ENCODE peak calls at places on chromosomes 5 and 9, in five cellular contexts. One of them, this sample, is unnamed.

GRCh38 chr5:56522972-56523371 is 289.8 kb upstream of the ANKRD55 start:
- DNase-seq in fibroblast of lung: peak
- DNase-seq in foreskin fibroblast: peak
- DNase-seq in activated CD8-positive, alpha-beta T cell treated with anti-CD3 and anti-CD28 coated beads for 36 hours: no peak
- DNase-seq in ovary: peak
- DNase-seq in this sample: no peak

GRCh38 chr9:136059851-136060670 is 35.0 kb downstream of the NACC2 start:
- DNase-seq in activated CD8-positive, alpha-beta T cell treated with anti-CD3 and anti-CD28 coated beads for 36 hours: no peak
- DNase-seq in foreskin fibroblast: peak
- DNase-seq in ovary: no peak
- DNase-seq in fibroblast of lung: peak
- DNase-seq in this sample: no peak

GRCh38 chr9:79651251-79651795 is 79.6 kb downstream of the TLE4 start:
- DNase-seq in fibroblast of lung: peak
- DNase-seq in foreskin fibroblast: no peak
- DNase-seq in activated CD8-positive, alpha-beta T cell treated with anti-CD3 and anti-CD28 coated beads for 36 hours: no peak
- DNase-seq in ovary: no peak
- DNase-seq in this sample: no peak

GRCh38 chr5:143119301-143119769 is 284.2 kb downstream of the NR3C1 start:
- DNase-seq in fibroblast of lung: no peak
- DNase-seq in activated CD8-positive, alpha-beta T cell treated with anti-CD3 and anti-CD28 coated beads for 36 hours: no peak
- DNase-seq in ovary: no peak
- DNase-seq in foreskin fibroblast: peak
- DNase-seq in this sample: no peak

GRCh38 chr9:111597852-111598729 is 1.4 kb downstream of the PTGR1 start:
- DNase-seq in foreskin fibroblast: peak
- DNase-seq in fibroblast of lung: peak
- DNase-seq in activated CD8-positive, alpha-beta T cell treated with anti-CD3 and anti-CD28 coated beads for 36 hours: peak
- DNase-seq in ovary: peak
- DNase-seq in this sample: peak

GRCh38 chr5:159616967-159617366 is 286.7 kb upstream of the IL12B start:
- DNase-seq in foreskin fibroblast: peak
- DNase-seq in activated CD8-positive, alpha-beta T cell treated with anti-CD3 and anti-CD28 coated beads for 36 hours: no peak
- DNase-seq in fibroblast of lung: peak
- DNase-seq in ovary: no peak
- DNase-seq in this sample: peak

GRCh38 chr5:65482280-65482726 is 583 bp upstream of the ADAMTS6 start:
- DNase-seq in fibroblast of lung: peak
- DNase-seq in activated CD8-positive, alpha-beta T cell treated with anti-CD3 and anti-CD28 coated beads for 36 hours: no peak
- DNase-seq in foreskin fibroblast: peak
- DNase-seq in ovary: no peak
- DNase-seq in this sample: peak

GRCh38 chr9:37913480-37914153 is 9.7 kb upstream of the SLC25A51 start:
- DNase-seq in fibroblast of lung: peak
- DNase-seq in activated CD8-positive, alpha-beta T cell treated with anti-CD3 and anti-CD28 coated beads for 36 hours: peak
- DNase-seq in ovary: peak
- DNase-seq in foreskin fibroblast: peak
- DNase-seq in this sample: peak

GRCh38 chr9:119436261-119436660 is 67.0 kb upstream of the BRINP1 start:
- DNase-seq in ovary: no peak
- DNase-seq in foreskin fibroblast: no peak
- DNase-seq in fibroblast of lung: no peak
- DNase-seq in activated CD8-positive, alpha-beta T cell treated with anti-CD3 and anti-CD28 coated beads for 36 hours: no peak
- DNase-seq in this sample: no peak

GRCh38 chr5:168296687-168297086 is 5.2 kb downstream of the WWC1 start:
- DNase-seq in activated CD8-positive, alpha-beta T cell treated with anti-CD3 and anti-CD28 coated beads for 36 hours: no peak
- DNase-seq in fibroblast of lung: no peak
- DNase-seq in foreskin fibroblast: no peak
- DNase-seq in ovary: no peak
- DNase-seq in this sample: no peak

GRCh38 chr9:80158150-80158549 is 586.4 kb downstream of the TLE4 start:
- DNase-seq in foreskin fibroblast: no peak
- DNase-seq in ovary: no peak
- DNase-seq in activated CD8-positive, alpha-beta T cell treated with anti-CD3 and anti-CD28 coated beads for 36 hours: no peak
- DNase-seq in fibroblast of lung: no peak
- DNase-seq in this sample: no peak

GRCh38 chr9:132027752-132028666 is 51.7 kb downstream of the MED27 start:
- DNase-seq in fibroblast of lung: no peak
- DNase-seq in foreskin fibroblast: no peak
- DNase-seq in ovary: no peak
- DNase-seq in activated CD8-positive, alpha-beta T cell treated with anti-CD3 and anti-CD28 coated beads for 36 hours: no peak
- DNase-seq in this sample: no peak

DNA sequence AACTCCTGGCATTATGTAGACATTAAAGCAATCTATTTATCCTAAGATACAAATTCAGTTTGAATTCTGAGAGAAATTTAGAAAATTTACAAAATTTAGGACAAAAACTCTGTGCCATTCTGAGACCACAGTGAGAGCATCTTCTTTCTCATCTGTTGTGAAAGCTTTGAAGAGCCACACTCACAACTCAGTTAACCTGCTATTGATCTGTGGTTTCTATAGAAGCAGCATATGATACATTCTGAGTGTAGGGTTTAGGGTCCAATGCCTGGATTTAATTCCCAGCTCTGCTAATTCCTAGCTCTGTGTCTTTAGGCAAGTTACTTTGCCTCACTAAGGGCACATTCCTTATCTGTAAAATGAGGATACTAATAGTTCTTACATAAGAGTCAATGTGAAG is 21.6 kb downstream of the CAST start:
- DNase-seq in foreskin fibroblast: no peak
- DNase-seq in fibroblast of lung: no peak
- DNase-seq in activated CD8-positive, alpha-beta T cell treated with anti-CD3 and anti-CD28 coated beads for 36 hours: no peak
- DNase-seq in ovary: no peak
- DNase-seq in this sample: no peak
- TF ChIP-seq CTCF in foreskin fibroblast: no peak
- TF ChIP-seq CTCF in fibroblast of lung: no peak
- TF ChIP-seq CTCF in activated CD8-positive, alpha-beta T cell treated with anti-CD3 and anti-CD28 coated beads for 36 hours: no peak
- TF ChIP-seq CTCF in ovary: no peak
- TF ChIP-seq CTCF in this sample: no peak

GRCh38 chr5:11044581-11044980 is 283.5 kb upstream of the DAP start:
- DNase-seq in fibroblast of lung: no peak
- DNase-seq in ovary: no peak
- DNase-seq in foreskin fibroblast: no peak
- DNase-seq in activated CD8-positive, alpha-beta T cell treated with anti-CD3 and anti-CD28 coated beads for 36 hours: no peak
- DNase-seq in this sample: no peak

GRCh38 chr5:11045411-11045810 is 284.4 kb upstream of the DAP start:
- DNase-seq in foreskin fibroblast: no peak
- DNase-seq in ovary: no peak
- DNase-seq in fibroblast of lung: no peak
- DNase-seq in activated CD8-positive, alpha-beta T cell treated with anti-CD3 and anti-CD28 coated beads for 36 hours: no peak
- DNase-seq in this sample: no peak

GRCh38 chr5:11047051-11047450 is 286.0 kb upstream of the DAP start:
- DNase-seq in ovary: no peak
- DNase-seq in fibroblast of lung: peak
- DNase-seq in activated CD8-positive, alpha-beta T cell treated with anti-CD3 and anti-CD28 coated beads for 36 hours: no peak
- DNase-seq in foreskin fibroblast: no peak
- DNase-seq in this sample: no peak

GRCh38 chr5:11047625-11048024 is 286.6 kb upstream of the DAP start:
- DNase-seq in foreskin fibroblast: no peak
- DNase-seq in ovary: no peak
- DNase-seq in fibroblast of lung: no peak
- DNase-seq in activated CD8-positive, alpha-beta T cell treated with anti-CD3 and anti-CD28 coated beads for 36 hours: no peak
- DNase-seq in this sample: no peak

DNA sequence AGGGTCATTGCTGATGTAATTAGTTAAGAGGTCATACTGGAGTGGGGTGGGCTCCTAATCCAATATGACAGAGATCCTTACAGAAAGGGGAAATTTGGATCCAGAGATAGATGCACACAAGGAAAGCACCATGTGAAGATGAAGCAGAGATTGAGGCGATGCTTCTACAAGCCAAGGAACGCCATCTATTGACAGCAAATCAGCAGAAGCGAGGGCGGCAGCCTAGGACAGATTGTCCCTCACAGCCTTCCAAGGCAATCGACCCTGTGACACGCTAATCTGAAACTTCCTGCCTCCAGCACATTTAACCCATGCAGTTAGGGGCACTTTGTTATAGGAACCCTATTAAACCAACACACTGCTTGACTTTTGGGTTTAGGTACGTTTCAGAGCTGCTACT is 285.1 kb upstream of the DAP start:
- DNase-seq in fibroblast of lung: no peak
- DNase-seq in activated CD8-positive, alpha-beta T cell treated with anti-CD3 and anti-CD28 coated beads for 36 hours: no peak
- DNase-seq in foreskin fibroblast: no peak
- DNase-seq in ovary: no peak
- DNase-seq in this sample: no peak
- TF ChIP-seq CTCF in fibroblast of lung: peak
- TF ChIP-seq CTCF in activated CD8-positive, alpha-beta T cell treated with anti-CD3 and anti-CD28 coated beads for 36 hours: no peak
- TF ChIP-seq CTCF in foreskin fibroblast: peak
- TF ChIP-seq CTCF in ovary: no peak
- TF ChIP-seq CTCF in this sample: peak

GRCh38 chr9:120915854-120916495 is 10.6 kb downstream of the TRAF1 start:
- DNase-seq in foreskin fibroblast: no peak
- DNase-seq in activated CD8-positive, alpha-beta T cell treated with anti-CD3 and anti-CD28 coated beads for 36 hours: peak
- DNase-seq in ovary: no peak
- DNase-seq in fibroblast of lung: no peak
- DNase-seq in this sample: no peak

GRCh38 chr9:120917989-120918630 is 8.5 kb downstream of the TRAF1 start:
- DNase-seq in activated CD8-positive, alpha-beta T cell treated with anti-CD3 and anti-CD28 coated beads for 36 hours: no peak
- DNase-seq in foreskin fibroblast: no peak
- DNase-seq in fibroblast of lung: no peak
- DNase-seq in ovary: no peak
- DNase-seq in this sample: no peak

GRCh38 chr9:120914953-120915352 is 11.6 kb downstream of the TRAF1 start:
- DNase-seq in ovary: no peak
- DNase-seq in foreskin fibroblast: peak
- DNase-seq in activated CD8-positive, alpha-beta T cell treated with anti-CD3 and anti-CD28 coated beads for 36 hours: no peak
- DNase-seq in fibroblast of lung: peak
- DNase-seq in this sample: no peak

GRCh38 chr9:120917285-120917684 is 9.3 kb downstream of the TRAF1 start:
- DNase-seq in ovary: no peak
- DNase-seq in fibroblast of lung: no peak
- DNase-seq in activated CD8-positive, alpha-beta T cell treated with anti-CD3 and anti-CD28 coated beads for 36 hours: no peak
- DNase-seq in foreskin fibroblast: no peak
- DNase-seq in this sample: no peak

DNA sequence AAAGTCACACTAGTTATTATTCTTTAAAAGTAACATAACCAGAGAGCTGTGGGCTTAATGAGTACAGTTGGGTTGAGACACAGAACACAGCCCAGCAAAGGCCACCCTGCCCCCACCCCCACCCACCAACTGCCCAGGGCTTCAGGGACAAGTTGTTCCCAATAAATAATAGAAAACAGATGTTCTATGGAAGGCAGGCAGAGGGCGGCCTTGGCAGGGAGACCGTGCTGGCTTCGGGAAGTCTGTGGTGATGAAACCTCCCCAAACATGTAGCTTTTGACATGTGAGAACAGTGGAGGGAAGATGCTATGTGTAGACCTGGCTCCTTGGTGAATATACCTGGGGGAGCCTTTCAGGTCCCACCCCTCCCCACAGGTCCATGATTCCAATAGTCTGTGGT is 10.0 kb downstream of the TRAF1 start:
- DNase-seq in fibroblast of lung: no peak
- DNase-seq in ovary: peak
- DNase-seq in foreskin fibroblast: peak
- DNase-seq in activated CD8-positive, alpha-beta T cell treated with anti-CD3 and anti-CD28 coated beads for 36 hours: no peak
- DNase-seq in this sample: peak
- TF ChIP-seq CTCF in fibroblast of lung: no peak
- TF ChIP-seq CTCF in ovary: no peak
- TF ChIP-seq CTCF in foreskin fibroblast: no peak
- TF ChIP-seq CTCF in activated CD8-positive, alpha-beta T cell treated with anti-CD3 and anti-CD28 coated beads for 36 hours: no peak
- TF ChIP-seq CTCF in this sample: peak

GRCh38 chr5:137605377-137605776 is 106.3 kb upstream of the SPOCK1 start:
- DNase-seq in foreskin fibroblast: no peak
- DNase-seq in activated CD8-positive, alpha-beta T cell treated with anti-CD3 and anti-CD28 coated beads for 36 hours: no peak
- DNase-seq in ovary: no peak
- DNase-seq in fibroblast of lung: peak
- DNase-seq in this sample: no peak
- TF ChIP-seq CTCF in foreskin fibroblast: peak
- TF ChIP-seq CTCF in activated CD8-positive, alpha-beta T cell treated with anti-CD3 and anti-CD28 coated beads for 36 hours: no peak
- TF ChIP-seq CTCF in ovary: no peak
- TF ChIP-seq CTCF in fibroblast of lung: no peak
- TF ChIP-seq CTCF in this sample: peak

DNA sequence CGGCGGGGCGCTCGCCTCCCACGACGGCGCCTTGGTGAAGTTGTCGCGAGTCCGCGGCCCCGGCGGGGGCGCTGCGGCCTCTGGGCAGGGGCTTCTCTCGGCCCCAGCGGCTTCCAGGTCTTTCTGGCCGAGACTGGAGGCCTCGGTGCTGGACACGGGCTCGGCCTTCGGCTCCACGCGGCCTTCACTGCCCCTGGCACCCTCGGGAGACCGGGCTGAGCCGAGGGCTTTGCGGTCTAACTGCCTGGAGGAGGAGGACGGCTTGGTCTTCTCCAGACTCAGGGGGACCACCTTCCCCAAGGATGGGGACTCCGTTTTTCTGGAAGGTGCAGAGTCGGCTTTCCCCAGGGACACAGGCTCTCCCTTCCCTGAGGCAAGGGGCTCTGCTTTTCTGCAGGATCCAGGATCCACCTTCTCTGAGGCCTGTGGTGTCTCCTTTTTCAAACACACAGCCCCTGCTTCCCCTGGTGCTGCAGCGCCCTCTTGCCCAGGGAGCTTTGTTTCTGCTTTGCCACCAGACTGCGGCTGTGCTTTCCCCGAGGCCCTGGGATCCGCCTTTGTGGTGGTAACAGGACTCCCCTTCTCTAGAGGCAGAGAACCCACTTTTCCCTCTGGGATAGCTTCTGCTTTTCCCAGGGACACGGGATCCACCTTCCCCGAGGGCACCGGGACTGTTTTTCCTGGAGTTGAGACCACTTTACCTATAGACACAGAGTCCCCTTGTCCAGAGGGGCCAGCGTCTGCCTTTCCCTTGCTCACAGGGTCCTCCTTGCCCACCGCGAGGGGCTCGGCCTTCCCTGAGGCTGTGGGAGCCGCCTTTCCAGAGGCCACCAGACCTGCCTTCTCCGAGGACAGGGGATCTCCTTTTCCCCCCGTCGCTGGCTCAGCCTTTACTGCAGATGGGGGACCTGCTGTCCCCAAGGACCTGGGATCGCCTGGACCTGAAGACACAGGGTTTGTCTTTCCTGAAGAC is 12.3 kb downstream of the GPRIN1 start:
- DNase-seq in activated CD8-positive, alpha-beta T cell treated with anti-CD3 and anti-CD28 coated beads for 36 hours: peak
- DNase-seq in ovary: no peak
- DNase-seq in foreskin fibroblast: no peak
- DNase-seq in fibroblast of lung: no peak
- DNase-seq in this sample: no peak
- TF ChIP-seq CTCF in activated CD8-positive, alpha-beta T cell treated with anti-CD3 and anti-CD28 coated beads for 36 hours: no peak
- TF ChIP-seq CTCF in ovary: no peak
- TF ChIP-seq CTCF in foreskin fibroblast: no peak
- TF ChIP-seq CTCF in fibroblast of lung: no peak
- TF ChIP-seq CTCF in this sample: no peak

GRCh38 chr5:132389051-132389331 is 19.5 kb downstream of the SLC22A5 start:
- DNase-seq in fibroblast of lung: no peak
- DNase-seq in activated CD8-positive, alpha-beta T cell treated with anti-CD3 and anti-CD28 coated beads for 36 hours: no peak
- DNase-seq in foreskin fibroblast: no peak
- DNase-seq in ovary: no peak
- DNase-seq in this sample: no peak

GRCh38 chr5:132388244-132389050 is 18.9 kb downstream of the SLC22A5 start:
- DNase-seq in fibroblast of lung: peak
- DNase-seq in foreskin fibroblast: peak
- DNase-seq in activated CD8-positive, alpha-beta T cell treated with anti-CD3 and anti-CD28 coated beads for 36 hours: no peak
- DNase-seq in ovary: peak
- DNase-seq in this sample: no peak

GRCh38 chr5:132387649-132388117 is 18.2 kb downstream of the SLC22A5 start:
- DNase-seq in activated CD8-positive, alpha-beta T cell treated with anti-CD3 and anti-CD28 coated beads for 36 hours: no peak
- DNase-seq in foreskin fibroblast: peak
- DNase-seq in fibroblast of lung: peak
- DNase-seq in ovary: peak
- DNase-seq in this sample: peak

GRCh38 chr5:132385321-132386105 is 16.0 kb downstream of the SLC22A5 start:
- DNase-seq in foreskin fibroblast: peak
- DNase-seq in activated CD8-positive, alpha-beta T cell treated with anti-CD3 and anti-CD28 coated beads for 36 hours: peak
- DNase-seq in fibroblast of lung: peak
- DNase-seq in ovary: peak
- DNase-seq in this sample: no peak

GRCh38 chr5:132386644-132387286 is 17.3 kb downstream of the SLC22A5 start:
- DNase-seq in fibroblast of lung: peak
- DNase-seq in activated CD8-positive, alpha-beta T cell treated with anti-CD3 and anti-CD28 coated beads for 36 hours: peak
- DNase-seq in foreskin fibroblast: peak
- DNase-seq in ovary: peak
- DNase-seq in this sample: no peak
- TF ChIP-seq CTCF in fibroblast of lung: peak
- TF ChIP-seq CTCF in activated CD8-positive, alpha-beta T cell treated with anti-CD3 and anti-CD28 coated beads for 36 hours: peak
- TF ChIP-seq CTCF in foreskin fibroblast: peak
- TF ChIP-seq CTCF in ovary: peak
- TF ChIP-seq CTCF in this sample: peak